ENCODE peak calls at places on chromosomes 3 and 15, in seven cellular contexts. E is mucosa of descending colon, F is fibroblast of villous mesenchyme, X is neural progenitor cell, D is Caco-2, Z is GM20000, Y is Calu3. T is an unnamed sample.

GRCh38 chr15:63633312-63633711 is 36.1 kb downstream of the FBXL22 start:
- DNase-seq in F (no peak), Y (no peak), E (no peak), X (no peak), Z (no peak), D (no peak), T (no peak)

GRCh38 chr15:94080416-94080815 is 150.9 kb upstream of the MCTP2 start:
- DNase-seq in X (no peak), E (peak; percentile 18), Z (no peak), Y (no peak), F (peak; percentile 82), D (no peak), T (peak; percentile 20)

GRCh38 chr3:101926594-101927105 is 77.3 kb downstream of the NFKBIZ start:
- DNase-seq in X (no peak), E (no peak), F (no peak), Z (no peak), D (no peak), Y (no peak), T (no peak)

GRCh38 chr3:177835008-177835407 is 637.7 kb upstream of the TBL1XR1 start:
- DNase-seq in X (no peak), E (no peak), Z (no peak), Y (peak; percentile 70), D (no peak), F (peak; percentile 94), T (peak; percentile 16)

GRCh38 chr3:46867550-46867898 is 4.3 kb upstream of the MYL3 start:
- DNase-seq in E (peak; percentile 54), Z (no peak), X (no peak), F (peak; percentile 32), Y (no peak), D (no peak), T (no peak)

GRCh38 chr3:115783938-115784738 is 160.8 kb downstream of the GAP43 start:
- DNase-seq in X (peak; percentile 94), D (peak; percentile 94), Z (peak; percentile 93), Y (peak; percentile 97), F (peak; percentile 85), E (peak; percentile 94), T (peak; percentile 95)

GRCh38 chr3:58180940-58181587 is 29.7 kb downstream of the DNASE1L3 start:
- DNase-seq in X (no peak), E (no peak), D (no peak), Z (no peak), F (no peak), Y (no peak), T (no peak)

GRCh38 chr3:12894629-12895028 is 53.3 kb upstream of the RPL32 start:
- DNase-seq in D (peak; percentile 50), Y (no peak), Z (no peak), F (no peak), X (no peak), E (no peak), T (no peak)

GRCh38 chr3:10930641-10931040 is 61.9 kb upstream of the SLC6A1 start:
- DNase-seq in E (no peak), Y (no peak), X (no peak), D (no peak), Z (no peak), F (no peak), T (no peak)
- TF ChIP-seq CTCF in E (no peak), Y (no peak), X (no peak), D (no peak), Z (no peak), F (no peak), T (no peak)

DNA sequence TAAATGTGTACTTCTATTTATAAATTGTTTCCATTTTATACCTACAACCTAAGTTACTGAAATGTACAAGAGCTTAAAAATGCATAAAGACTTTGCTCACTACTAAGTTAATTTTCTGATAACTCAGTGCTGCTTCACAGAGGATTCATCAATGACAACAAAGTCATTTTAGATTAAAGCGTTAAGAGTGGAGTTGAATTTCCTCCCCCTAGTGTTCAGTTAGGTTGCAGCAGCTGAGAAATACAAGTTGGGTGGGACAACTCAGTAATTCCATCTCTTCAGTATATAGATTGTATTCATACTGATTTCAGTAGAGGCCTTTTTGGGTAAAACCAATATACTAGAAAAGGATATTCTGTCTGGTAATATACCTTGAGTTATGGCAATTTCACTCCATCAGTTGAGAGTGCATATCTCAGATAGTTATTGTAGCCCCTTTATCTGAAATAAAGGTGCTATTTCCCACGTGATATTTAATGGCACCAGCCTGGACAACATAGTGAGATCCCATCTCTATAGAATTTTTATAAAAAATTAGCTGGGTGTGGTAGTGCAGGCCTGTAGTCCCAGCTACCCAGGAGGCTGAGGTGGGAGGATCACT is 6.9 kb upstream of the RPL35A start:
- DNase-seq in F (peak; percentile 55), E (peak; percentile 33), X (peak; percentile 42), Y (peak; percentile 36), Z (peak; percentile 29), D (peak; percentile 44), T (no peak)
- TF ChIP-seq CTCF in F (peak; percentile 86), E (peak; percentile 56), X (peak; percentile 76), Y (peak; percentile 64), Z (peak; percentile 58), D (peak; percentile 75), T (peak; percentile 72)

GRCh38 chr3:131142580-131142979 is 115.9 kb downstream of the NEK11 start:
- DNase-seq in X (no peak), E (no peak), Z (no peak), Y (no peak), D (no peak), F (peak; percentile 5), T (no peak)
- TF ChIP-seq CTCF in X (no peak), E (no peak), Z (no peak), Y (no peak), D (peak; percentile 4), F (peak; percentile 32), T (no peak)

GRCh38 chr3:107756649-107757048 is 233.9 kb downstream of the BBX start:
- DNase-seq in E (no peak), Z (no peak), X (no peak), Y (no peak), D (no peak), F (peak; percentile 34), T (no peak)

GRCh38 chr3:107753494-107753893 is 230.7 kb downstream of the BBX start:
- DNase-seq in X (peak; percentile 61), F (peak; percentile 24), E (peak; percentile 65), Z (no peak), Y (peak; percentile 50), D (peak; percentile 31), T (peak; percentile 26)

GRCh38 chr3:107753988-107754387 is 231.2 kb downstream of the BBX start:
- DNase-seq in Y (no peak), F (no peak), Z (no peak), E (no peak), D (no peak), X (no peak), T (no peak)

GRCh38 chr3:107757140-107757539 is 234.4 kb downstream of the BBX start:
- DNase-seq in F (no peak), E (no peak), X (no peak), Y (no peak), D (no peak), Z (no peak), T (no peak)

GRCh38 chr3:107752202-107752990 is 229.6 kb downstream of the BBX start:
- DNase-seq in X (peak; percentile 40), E (peak; percentile 18), Z (no peak), Y (peak; percentile 13), D (peak; percentile 17), F (peak; percentile 41), T (no peak)
- TF ChIP-seq CTCF in X (peak; percentile 72), E (no peak), Z (peak; percentile 3), Y (no peak), D (no peak), F (peak; percentile 69), T (peak; percentile 57)

DNA sequence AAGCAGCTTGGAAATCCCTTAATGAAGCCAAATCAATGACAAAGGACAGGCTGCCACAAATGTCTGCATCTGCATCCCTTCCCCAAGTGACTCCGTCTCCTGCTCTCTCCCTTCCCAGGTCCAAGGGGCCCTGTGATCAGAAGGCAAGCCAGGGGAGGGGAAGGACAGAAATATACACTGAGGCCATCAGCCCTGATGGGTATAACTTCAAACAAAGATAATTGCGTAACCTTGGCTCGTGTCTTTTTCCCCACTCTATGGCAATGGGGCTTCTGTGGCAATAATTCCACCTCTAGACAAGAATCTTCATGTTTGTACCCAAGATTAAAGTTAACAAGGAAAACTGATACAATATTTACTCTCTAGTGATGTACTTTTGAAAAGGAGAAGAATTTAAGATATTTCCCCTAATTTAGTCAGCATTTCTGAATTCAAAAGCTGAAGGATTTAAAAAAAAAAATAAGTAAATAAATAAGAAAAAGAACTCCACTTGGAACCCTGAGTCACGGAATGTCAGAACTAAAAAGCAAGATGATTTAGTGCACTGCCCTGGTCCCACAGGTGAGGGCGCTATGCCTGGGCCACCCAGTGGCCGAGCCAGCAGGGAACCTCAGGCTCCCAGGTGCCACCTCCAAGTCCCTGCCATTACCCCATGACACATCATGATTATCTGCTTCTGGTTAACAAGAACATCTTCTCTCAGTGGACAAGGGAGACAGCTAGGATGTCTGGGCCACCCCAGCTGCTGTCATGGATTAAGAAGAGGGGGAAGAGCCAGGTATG is 154.5 kb downstream of the STT3B start:
- DNase-seq in Y (no peak), F (no peak), X (no peak), D (no peak), Z (no peak), E (no peak), T (no peak)
- TF ChIP-seq CTCF in Y (no peak), F (peak; percentile 10), X (peak; percentile 34), D (peak; percentile 35), Z (no peak), E (no peak), T (no peak)

DNA sequence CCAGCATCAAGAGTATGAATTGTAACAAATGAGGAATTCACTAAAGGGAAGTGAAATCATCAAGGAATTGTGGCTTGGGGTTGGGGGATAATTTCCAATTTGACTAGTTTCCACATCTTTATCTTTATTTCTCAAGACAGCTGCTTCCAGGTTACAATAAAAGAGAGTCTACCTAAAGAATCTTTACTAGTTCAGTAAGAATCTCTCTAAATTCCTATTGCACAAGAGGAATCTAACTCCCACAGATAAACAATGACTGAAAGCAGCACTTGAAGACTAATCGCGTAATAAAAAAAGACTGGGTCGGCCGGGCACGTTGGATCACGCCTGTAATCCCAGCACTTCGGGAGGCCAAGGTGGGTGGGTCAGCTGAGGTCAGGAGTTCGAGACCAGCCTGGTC is 194.4 kb downstream of the KBTBD8 start:
- DNase-seq in Y (no peak), Z (no peak), F (peak; percentile 20), X (no peak), E (no peak), D (no peak), T (no peak)
- TF ChIP-seq CTCF in Y (no peak), Z (no peak), F (no peak), X (no peak), E (no peak), D (no peak), T (no peak)

DNA sequence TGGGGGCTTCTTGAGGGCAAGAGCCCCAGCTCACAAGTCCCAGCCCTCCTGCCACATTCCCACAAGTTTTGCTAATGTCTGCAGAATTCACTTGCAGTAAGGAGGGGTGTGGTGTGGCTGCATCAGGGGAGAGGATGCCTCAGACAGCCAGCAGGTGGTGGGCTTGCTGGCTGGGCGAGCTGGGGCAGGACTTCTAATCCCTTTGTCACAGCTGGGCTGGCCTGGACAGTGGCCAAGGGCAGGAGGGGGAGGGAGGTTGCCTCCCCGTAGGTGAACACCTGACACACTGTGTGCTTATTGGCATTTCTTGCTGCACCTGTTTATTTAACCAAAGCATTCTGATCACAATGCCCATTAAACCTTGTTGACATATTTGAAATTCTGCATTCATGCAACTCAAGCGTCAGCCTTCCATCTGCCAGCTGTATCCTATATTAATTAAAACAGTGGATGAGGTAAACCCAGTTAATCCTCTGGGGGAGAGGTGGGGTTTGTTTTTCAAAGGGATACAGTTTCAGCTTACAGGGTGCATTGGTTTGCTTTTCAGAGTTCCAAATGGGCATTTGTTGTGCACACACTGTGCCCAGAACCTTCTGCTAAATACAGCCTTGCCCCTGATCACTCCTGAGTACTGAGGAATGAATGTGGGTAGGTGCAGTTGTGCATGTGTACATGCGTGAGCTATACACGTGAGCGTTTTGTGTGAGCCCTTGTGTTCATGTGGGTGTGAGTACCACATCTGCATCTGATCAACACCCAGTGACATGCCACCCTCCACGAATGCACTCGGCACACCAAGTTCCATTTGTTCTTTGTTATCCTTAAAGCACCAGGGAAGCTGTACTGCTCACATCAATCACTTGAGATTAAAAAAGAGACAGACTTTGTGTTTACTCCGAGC is 268.7 kb downstream of the XXYLT1 start:
- DNase-seq in E (peak; percentile 69), F (peak; percentile 55), Y (peak; percentile 96), D (peak; percentile 73), Z (peak; percentile 73), X (peak; percentile 75), T (peak; percentile 46)
- TF ChIP-seq CTCF in E (no peak), F (peak; percentile 66), Y (peak; percentile 85), D (peak; percentile 85), Z (peak; percentile 61), X (peak; percentile 64), T (peak; percentile 44)